ENCODE peak calls at places on chromosome 22, in six cellular contexts. T, A, H, U, E and W are unnamed samples.

GRCh38 chr22:17770180-17771077 is 3.8 kb downstream of the BID start:
- DNase-seq in U (no peak), T (no peak), H (no peak), E (no peak), A (no peak), W (no peak)

GRCh38 chr22:28547132-28547842 is 132.4 kb downstream of the TTC28 start:
- DNase-seq in A (no peak), E (no peak), H (no peak), U (no peak), T (no peak), W (no peak)

GRCh38 chr22:36510966-36511881 is 4.4 kb upstream of the FOXRED2 start:
- DNase-seq in U (peak), A (no peak), H (peak), E (no peak), T (no peak), W (peak)

GRCh38 chr22:18013436-18013835 is 10.9 kb downstream of the MICAL3 start:
- DNase-seq in T (no peak), U (no peak), A (no peak), H (no peak), E (no peak), W (no peak)

GRCh38 chr22:44755956-44756361 is 3.6 kb downstream of the ARHGAP8 start:
- DNase-seq in A (peak), U (no peak), E (no peak), T (no peak), H (no peak), W (no peak)

GRCh38 chr22:43515902-43516301 is 104.1 kb downstream of the MPPED1 start:
- DNase-seq in E (no peak), U (no peak), T (no peak), H (no peak), A (no peak), W (no peak)

GRCh38 chr22:21761086-21761485 is 25.5 kb upstream of the YPEL1 start:
- DNase-seq in T (no peak), E (no peak), A (no peak), U (no peak), H (no peak), W (no peak)

GRCh38 chr22:21009638-21010425 is 5.1 kb upstream of the P2RX6 start:
- DNase-seq in T (no peak), H (peak), A (no peak), E (no peak), U (no peak), W (peak)

GRCh38 chr22:43828711-43829447 is 16.8 kb upstream of the EFCAB6 start:
- DNase-seq in E (no peak), A (no peak), U (peak), H (no peak), T (no peak), W (no peak)

GRCh38 chr22:17774928-17775675 is 833 bp upstream of the BID start:
- DNase-seq in E (no peak), T (no peak), H (no peak), U (no peak), A (no peak), W (no peak)

GRCh38 chr22:38228873-38229740 is 27.3 kb downstream of the MAFF start:
- DNase-seq in U (no peak), A (peak), H (peak), E (no peak), T (no peak), W (no peak)

GRCh38 chr22:36816635-36817428 is at the start of gene PVALB:
- DNase-seq in E (no peak), U (peak), A (no peak), H (no peak), T (no peak), W (peak)

GRCh38 chr22:32509045-32509444 is 34.4 kb downstream of the FBXO7 start:
- DNase-seq in T (no peak), H (no peak), U (no peak), E (no peak), A (no peak), W (no peak)

GRCh38 chr22:36329217-36330078 is 58.3 kb downstream of the MYH9 start:
- DNase-seq in U (peak), E (peak), T (no peak), A (peak), H (peak), W (peak)

GRCh38 chr22:36554101-36554500 is 25.1 kb upstream of the EIF3D start:
- DNase-seq in H (no peak), T (no peak), A (no peak), E (no peak), U (no peak), W (no peak)

GRCh38 chr22:32985899-32986772 is 72.0 kb downstream of the SYN3 start:
- DNase-seq in U (peak), H (peak), E (peak), T (no peak), A (peak), W (peak)

GRCh38 chr22:20552913-20553401 is 45.5 kb downstream of the MED15 start:
- DNase-seq in T (no peak), A (no peak), E (no peak), U (no peak), H (peak), W (no peak)

GRCh38 chr22:43213962-43214361 is 27.0 kb upstream of the TTLL12 start:
- DNase-seq in A (no peak), U (no peak), H (no peak), T (no peak), E (no peak), W (no peak)

GRCh38 chr22:16824718-16825687 is at the start of gene XKR3:
- DNase-seq in H (no peak), U (no peak), T (peak), A (no peak), E (no peak), W (no peak)

GRCh38 chr22:28582806-28583205 is 96.8 kb downstream of the TTC28 start:
- DNase-seq in T (no peak), H (no peak), E (no peak), A (no peak), U (peak), W (no peak)

GRCh38 chr22:26581026-26581425 is 8.9 kb downstream of the TPST2 start:
- DNase-seq in U (no peak), T (no peak), H (no peak), E (no peak), A (no peak), W (no peak)

GRCh38 chr22:26580240-26580962 is 9.5 kb downstream of the TPST2 start:
- DNase-seq in E (no peak), U (no peak), T (no peak), A (no peak), H (no peak), W (no peak)

GRCh38 chr22:26579331-26579886 is 10.5 kb downstream of the TPST2 start:
- DNase-seq in T (peak), A (no peak), U (no peak), H (no peak), E (no peak), W (no peak)

GRCh38 chr22:26584010-26584409 is 5.9 kb downstream of the TPST2 start:
- DNase-seq in A (no peak), H (no peak), U (no peak), E (no peak), T (no peak), W (no peak)

GRCh38 chr22:26581769-26582168 is 8.2 kb downstream of the TPST2 start:
- DNase-seq in T (no peak), E (no peak), U (no peak), H (no peak), A (no peak), W (no peak)
- TF ChIP-seq SIN3A in T (no peak), E (no peak), U (no peak), H (no peak), A (no peak), W (no peak)

GRCh38 chr22:45911601-45912271 is 65.2 kb downstream of the WNT7B start:
- DNase-seq in E (no peak), T (no peak), U (no peak), A (no peak), H (peak), W (no peak)
- TF ChIP-seq JUND in E (no peak), T (no peak), U (no peak), A (no peak), H (no peak), W (no peak)

GRCh38 chr22:30238136-30238535 is 8.4 kb downstream of the LIF start:
- DNase-seq in A (no peak), H (no peak), T (no peak), U (no peak), E (no peak), W (no peak)
- TF ChIP-seq SIN3A in A (no peak), H (no peak), T (no peak), U (no peak), E (no peak), W (no peak)

GRCh38 chr22:49353185-49353584 is 474.5 kb downstream of the BRD1 start:
- DNase-seq in E (no peak), U (no peak), H (no peak), T (no peak), A (no peak), W (no peak)
- TF ChIP-seq JUND in E (no peak), U (no peak), H (no peak), T (no peak), A (no peak), W (no peak)

GRCh38 chr22:26482171-26482570 is 1.4 kb downstream of the HPS4 start:
- DNase-seq in T (no peak), U (no peak), A (no peak), E (no peak), H (no peak), W (no peak)

GRCh38 chr22:26483043-26483438 is 542 bp downstream of the HPS4 start:
- DNase-seq in U (no peak), T (no peak), A (no peak), H (no peak), E (no peak), W (peak)

GRCh38 chr22:26480611-26480932 is 3.0 kb downstream of the HPS4 start:
- DNase-seq in A (no peak), H (no peak), T (no peak), E (no peak), U (no peak), W (no peak)

GRCh38 chr22:26481112-26481693 is 2.4 kb downstream of the HPS4 start:
- DNase-seq in U (no peak), H (no peak), E (no peak), A (no peak), T (no peak), W (no peak)

GRCh38 chr22:26481694-26482093 is 1.9 kb downstream of the HPS4 start:
- DNase-seq in E (no peak), A (no peak), H (no peak), U (no peak), T (no peak), W (no peak)
- TF ChIP-seq SIN3A in E (no peak), A (no peak), H (no peak), U (no peak), T (no peak), W (no peak)

GRCh38 chr22:42010778-42011177 is 12.2 kb downstream of the WBP2NL start:
- DNase-seq in E (no peak), H (no peak), U (no peak), A (no peak), T (no peak), W (no peak)
- TF ChIP-seq JUND in E (no peak), H (no peak), U (no peak), A (no peak), T (no peak), W (no peak)